ENCODE peak calls at places on chromosomes 5 and 9, in four cellular contexts. Z, X, T and R are unnamed samples.

GRCh38 chr5:74040811-74041491 is 415.0 kb downstream of the ARHGEF28 start:
- DNase-seq in T (no peak), X (no peak), Z (peak), R (no peak)

GRCh38 chr9:97794666-97795065 is 58.4 kb upstream of the FOXE1 start:
- DNase-seq in Z (no peak), X (no peak), T (no peak), R (no peak)

GRCh38 chr9:128707446-128707845 is 5.1 kb downstream of the PKN3 start:
- DNase-seq in Z (no peak), X (no peak), T (no peak), R (no peak)

GRCh38 chr9:89171693-89172092 is 6.9 kb downstream of the SHC3 start:
- DNase-seq in Z (no peak), T (no peak), X (no peak), R (no peak)

GRCh38 chr5:133198511-133198910 is 146.7 kb downstream of the HSPA4 start:
- DNase-seq in X (no peak), Z (no peak), T (no peak), R (no peak)

GRCh38 chr5:154117930-154118329 is 72.6 kb upstream of the GALNT10 start:
- DNase-seq in T (no peak), Z (no peak), X (no peak), R (no peak)

GRCh38 chr9:126309427-126310179 is 17.0 kb upstream of the MVB12B start:
- DNase-seq in X (no peak), T (no peak), Z (no peak), R (no peak)

GRCh38 chr5:149760700-149761187 is 30.6 kb downstream of the PPARGC1B start:
- DNase-seq in X (no peak), T (no peak), Z (no peak), R (no peak)

DNA sequence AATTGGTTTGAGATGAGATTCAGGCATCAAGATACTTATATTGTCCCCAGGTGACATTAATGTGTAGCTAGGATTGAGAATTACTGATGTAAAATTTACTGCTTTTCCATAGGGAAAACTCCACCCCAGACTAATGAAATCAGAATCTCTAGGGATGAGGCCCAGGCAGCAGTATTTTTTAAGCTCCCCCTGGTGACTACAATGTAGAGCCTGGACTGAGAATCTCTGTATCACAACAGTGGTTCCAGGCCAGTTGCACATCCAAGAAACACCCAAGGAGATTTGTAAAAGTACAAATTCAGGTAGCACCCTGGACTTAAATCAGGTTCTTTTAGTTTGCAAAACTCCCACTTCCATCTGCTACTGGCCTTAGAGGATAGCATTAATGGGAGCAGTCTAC is 185.7 kb downstream of the MARCHF11 start:
- DNase-seq in Z (peak), X (no peak), T (no peak), R (no peak)
- TF ChIP-seq CTCF in Z (peak), X (no peak), T (no peak), R (no peak)

DNA sequence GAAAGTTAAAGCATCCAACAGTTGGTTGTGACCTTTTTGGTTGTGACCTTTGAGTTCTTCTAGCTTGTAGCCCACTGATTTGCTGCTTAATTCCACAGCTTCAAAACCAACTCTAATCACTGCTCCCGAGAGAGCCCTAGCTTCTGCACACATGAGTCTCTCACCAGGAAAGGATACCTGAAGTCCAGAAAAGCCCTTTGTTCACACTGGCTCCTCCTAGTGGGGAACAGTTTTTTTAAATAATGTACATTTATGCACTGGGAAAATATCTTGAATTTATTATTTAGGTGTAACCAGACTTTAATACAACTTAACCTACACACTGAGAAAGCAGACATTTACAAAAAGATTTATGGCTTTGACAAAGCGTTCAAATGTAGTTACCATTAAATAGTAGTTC is 120.2 kb upstream of the CCDC152 start:
- DNase-seq in Z (peak), T (no peak), X (no peak), R (no peak)
- TF ChIP-seq CTCF in Z (peak), T (no peak), X (no peak), R (no peak)

DNA sequence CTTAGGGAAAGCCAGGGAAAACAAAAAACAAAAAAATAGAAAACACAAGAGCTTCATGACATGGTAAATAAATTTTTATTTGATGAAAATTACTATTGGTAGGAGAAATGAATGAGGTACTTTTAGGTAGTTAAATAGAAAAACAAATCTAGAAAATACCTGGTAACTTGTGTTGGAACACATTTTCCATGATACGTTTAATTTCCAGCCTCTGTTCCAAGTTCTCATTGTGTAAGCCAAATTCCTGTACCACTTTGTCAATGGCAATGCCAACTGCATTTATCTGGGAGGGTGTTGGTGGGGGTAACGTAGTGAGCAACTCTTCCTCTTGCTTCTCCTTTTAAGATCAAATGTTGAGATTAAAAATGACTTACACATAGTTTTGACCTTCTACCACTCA is 9.4 kb downstream of the TUT7 start:
- DNase-seq in Z (no peak), T (no peak), X (no peak), R (no peak)
- TF ChIP-seq CTCF in Z (no peak), T (no peak), X (no peak), R (no peak)

DNA sequence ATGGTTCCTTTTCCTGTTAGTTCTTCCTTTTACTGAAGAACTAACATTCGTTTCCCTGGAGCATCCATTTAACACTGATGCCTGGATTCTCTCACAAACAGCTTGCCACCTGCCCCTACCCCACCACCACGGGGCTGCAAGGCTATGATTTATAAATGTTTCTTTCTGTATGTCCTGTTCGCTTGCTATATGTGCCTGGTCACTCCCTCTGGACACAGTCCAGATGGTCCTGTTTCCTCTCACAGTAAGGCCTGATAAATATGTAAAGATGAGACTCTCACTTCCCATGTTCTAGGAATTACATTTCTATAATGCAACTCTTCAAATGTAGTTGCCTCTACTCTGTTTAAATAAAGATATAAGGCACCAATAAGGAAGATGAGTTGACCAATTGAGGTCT is 146.4 kb upstream of the SHB start:
- DNase-seq in X (no peak), T (no peak), Z (no peak), R (no peak)
- TF ChIP-seq CTCF in X (no peak), T (no peak), Z (no peak), R (no peak)

DNA sequence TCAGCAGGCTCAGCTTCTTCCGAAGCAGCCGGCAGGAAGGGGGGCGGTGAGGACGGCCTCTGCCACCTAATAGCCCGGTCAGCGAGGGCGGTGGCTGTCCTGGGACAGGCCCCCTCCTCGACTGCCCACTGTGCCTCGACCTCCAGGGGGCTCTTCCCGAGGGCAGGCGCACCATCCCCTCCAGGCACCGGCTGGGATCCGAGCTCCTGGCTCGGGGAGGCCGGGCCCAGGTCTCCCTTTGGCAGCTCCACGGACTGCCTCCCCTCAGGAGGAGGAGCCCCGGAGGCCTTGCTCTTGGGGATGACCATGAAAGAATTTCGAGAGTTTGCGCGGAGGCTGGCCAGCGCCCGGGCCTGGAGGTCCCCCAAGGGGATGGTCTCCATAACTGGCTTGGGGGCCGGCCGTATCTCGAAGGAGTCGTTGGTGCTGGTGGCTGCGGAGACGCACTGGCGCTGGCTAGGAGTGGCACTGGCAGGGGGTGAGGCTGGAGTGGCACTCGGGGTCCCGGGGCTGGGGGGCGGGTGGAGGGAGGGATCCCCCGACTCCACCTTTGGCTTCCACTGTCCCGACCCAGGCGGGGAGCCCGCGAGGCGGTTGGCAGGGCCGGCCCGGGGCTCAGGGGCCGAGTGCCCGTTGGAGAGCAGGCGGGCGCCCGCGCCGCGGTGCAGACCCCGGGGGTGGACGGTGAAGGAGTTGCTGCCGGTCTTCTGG is 975 bp downstream of the TPRN start:
- DNase-seq in Z (peak), T (no peak), X (no peak), R (no peak)
- TF ChIP-seq CTCF in Z (no peak), T (no peak), X (no peak), R (peak)

GRCh38 chr9:35729101-35729500 is 2.9 kb downstream of the TLN1 start:
- DNase-seq in X (no peak), Z (no peak), T (no peak), R (no peak)

GRCh38 chr9:35727676-35728040 is 4.3 kb downstream of the TLN1 start:
- DNase-seq in Z (no peak), T (no peak), X (no peak), R (no peak)

GRCh38 chr9:35728041-35728971 is 3.7 kb downstream of the TLN1 start:
- DNase-seq in Z (peak), X (peak), T (peak), R (peak)

GRCh38 chr9:35725362-35725761 is 6.6 kb downstream of the TLN1 start:
- DNase-seq in X (no peak), Z (no peak), T (no peak), R (no peak)

GRCh38 chr9:35726876-35727438 is 5.0 kb downstream of the TLN1 start:
- DNase-seq in Z (peak), T (peak), X (no peak), R (peak)
- TF ChIP-seq CTCF in Z (peak), T (peak), X (no peak), R (peak)

GRCh38 chr5:83474170-83474796 is 2.7 kb downstream of the VCAN start:
- DNase-seq in X (peak), Z (peak), T (no peak), R (peak)
- TF ChIP-seq CTCF in X (no peak), Z (no peak), T (no peak), R (no peak)

DNA sequence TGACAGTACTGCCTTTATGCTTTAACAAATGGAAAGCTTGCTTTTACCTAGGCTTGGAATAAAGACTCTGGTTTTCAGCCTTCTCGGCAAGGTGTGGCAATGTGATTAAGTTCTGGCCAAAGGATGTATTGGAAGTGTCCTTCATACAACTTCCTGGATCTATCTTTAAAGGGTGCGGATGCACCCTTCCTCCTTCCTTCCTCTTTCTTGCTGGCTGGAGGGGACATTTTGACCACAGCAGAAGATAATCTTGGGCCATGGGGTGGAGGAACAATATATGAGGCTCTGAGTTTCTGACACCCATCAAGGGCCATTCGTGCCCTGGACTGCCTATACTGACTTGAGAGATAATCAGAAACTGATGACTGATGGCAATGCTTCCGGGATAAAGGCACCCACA is 145.7 kb downstream of the ACER2 start:
- DNase-seq in Z (no peak), T (no peak), X (no peak), R (no peak)
- TF ChIP-seq CTCF in Z (no peak), T (no peak), X (no peak), R (no peak)